ENCODE peak calls at places on chromosomes 4 and X, in six cellular contexts. One of them, this sample, is unnamed.

GRCh38 chr4:122536001-122536400 is 79.5 kb upstream of the IL2 start:
- DNase-seq in aorta: no peak
- DNase-seq in neural progenitor cell: no peak
- DNase-seq in IMR-90: peak; percentile 1
- DNase-seq in A673: no peak
- DNase-seq in neuronal stem cell: no peak
- DNase-seq in this sample: no peak

GRCh38 chrX:10166731-10167149 is 10.0 kb downstream of the CLCN4 start:
- DNase-seq in A673: no peak
- DNase-seq in neural progenitor cell: no peak
- DNase-seq in IMR-90: no peak
- DNase-seq in aorta: no peak
- DNase-seq in neuronal stem cell: no peak
- DNase-seq in this sample: peak; percentile 72

GRCh38 chrX:46758956-46759644 is at the start of gene SLC9A7:
- DNase-seq in neural progenitor cell: peak; percentile 83
- DNase-seq in aorta: peak; percentile 83
- DNase-seq in IMR-90: peak; percentile 61
- DNase-seq in neuronal stem cell: peak; percentile 69
- DNase-seq in A673: peak; percentile 77
- DNase-seq in this sample: peak; percentile 91

GRCh38 chrX:20066968-20067708 is 49.6 kb downstream of the MAP7D2 start:
- DNase-seq in aorta: no peak
- DNase-seq in neuronal stem cell: no peak
- DNase-seq in A673: peak; percentile 66
- DNase-seq in neural progenitor cell: peak; percentile 26
- DNase-seq in IMR-90: peak; percentile 70
- DNase-seq in this sample: no peak

GRCh38 chr4:114217150-114217817 is 237.8 kb upstream of the ARSJ start:
- DNase-seq in aorta: no peak
- DNase-seq in IMR-90: no peak
- DNase-seq in neural progenitor cell: no peak
- DNase-seq in neuronal stem cell: no peak
- DNase-seq in A673: no peak
- DNase-seq in this sample: no peak

GRCh38 chr4:6332042-6332668 is 62.5 kb downstream of the WFS1 start:
- DNase-seq in neuronal stem cell: peak; percentile 57
- DNase-seq in neural progenitor cell: peak; percentile 67
- DNase-seq in aorta: no peak
- DNase-seq in A673: no peak
- DNase-seq in IMR-90: peak; percentile 15
- DNase-seq in this sample: no peak

GRCh38 chr4:41256740-41257256 is at the start of gene UCHL1:
- DNase-seq in IMR-90: peak; percentile 94
- DNase-seq in neural progenitor cell: peak; percentile 97
- DNase-seq in neuronal stem cell: peak; percentile 92
- DNase-seq in aorta: peak; percentile 55
- DNase-seq in A673: peak; percentile 97
- DNase-seq in this sample: no peak

GRCh38 chr4:112766422-112766821 is 129.5 kb downstream of the LARP7 start:
- DNase-seq in IMR-90: peak; percentile 17
- DNase-seq in neuronal stem cell: no peak
- DNase-seq in aorta: no peak
- DNase-seq in neural progenitor cell: peak; percentile 70
- DNase-seq in A673: peak; percentile 70
- DNase-seq in this sample: no peak

GRCh38 chr4:57048590-57049304 is 61.4 kb downstream of the IGFBP7 start:
- DNase-seq in aorta: no peak
- DNase-seq in A673: no peak
- DNase-seq in neuronal stem cell: no peak
- DNase-seq in IMR-90: peak; percentile 43
- DNase-seq in neural progenitor cell: no peak
- DNase-seq in this sample: no peak

GRCh38 chr4:22372958-22373357 is 142.9 kb downstream of the ADGRA3 start:
- DNase-seq in A673: peak; percentile 4
- DNase-seq in neural progenitor cell: peak; percentile 45
- DNase-seq in aorta: no peak
- DNase-seq in neuronal stem cell: no peak
- DNase-seq in IMR-90: no peak
- DNase-seq in this sample: no peak

GRCh38 chrX:118188977-118189376 is 72.4 kb upstream of the KLHL13 start:
- DNase-seq in neural progenitor cell: no peak
- DNase-seq in IMR-90: no peak
- DNase-seq in A673: no peak
- DNase-seq in neuronal stem cell: no peak
- DNase-seq in aorta: no peak
- DNase-seq in this sample: no peak

GRCh38 chr4:120718979-120719566 is 203.5 kb downstream of the PRDM5 start:
- DNase-seq in aorta: no peak
- DNase-seq in IMR-90: peak; percentile 49
- DNase-seq in A673: peak; percentile 62
- DNase-seq in neuronal stem cell: no peak
- DNase-seq in neural progenitor cell: peak; percentile 56
- DNase-seq in this sample: no peak

GRCh38 chr4:54669831-54670230 is 12.1 kb downstream of the KIT start:
- DNase-seq in neuronal stem cell: no peak
- DNase-seq in A673: no peak
- DNase-seq in IMR-90: no peak
- DNase-seq in neural progenitor cell: peak; percentile 28
- DNase-seq in aorta: no peak
- DNase-seq in this sample: no peak

GRCh38 chr4:3304831-3305609 is 12.2 kb downstream of the RGS12 start:
- DNase-seq in neural progenitor cell: no peak
- DNase-seq in neuronal stem cell: no peak
- DNase-seq in IMR-90: peak; percentile 52
- DNase-seq in A673: peak; percentile 69
- DNase-seq in aorta: peak; percentile 50
- DNase-seq in this sample: peak; percentile 56

GRCh38 chr4:183758735-183759447 is 99.8 kb downstream of the TRAPPC11 start:
- DNase-seq in neural progenitor cell: peak; percentile 25
- DNase-seq in neuronal stem cell: no peak
- DNase-seq in A673: no peak
- DNase-seq in aorta: no peak
- DNase-seq in IMR-90: no peak
- DNase-seq in this sample: no peak

GRCh38 chr4:13711233-13711775 is 83.8 kb upstream of the BOD1L1 start:
- DNase-seq in neuronal stem cell: no peak
- DNase-seq in A673: no peak
- DNase-seq in aorta: no peak
- DNase-seq in IMR-90: no peak
- DNase-seq in neural progenitor cell: no peak
- DNase-seq in this sample: no peak

GRCh38 chrX:103464071-103464773 is 55.1 kb downstream of the RAB40A start:
- DNase-seq in neuronal stem cell: no peak
- DNase-seq in IMR-90: peak; percentile 47
- DNase-seq in neural progenitor cell: peak; percentile 54
- DNase-seq in A673: peak; percentile 52
- DNase-seq in aorta: no peak
- DNase-seq in this sample: no peak

GRCh38 chr4:174358823-174359222 is 75.1 kb downstream of the CEP44 start:
- DNase-seq in A673: no peak
- DNase-seq in neural progenitor cell: no peak
- DNase-seq in neuronal stem cell: no peak
- DNase-seq in IMR-90: peak; percentile 67
- DNase-seq in aorta: no peak
- DNase-seq in this sample: no peak

GRCh38 chrX:25191403-25191802 is 175.6 kb upstream of the ARX start:
- DNase-seq in neuronal stem cell: no peak
- DNase-seq in IMR-90: no peak
- DNase-seq in A673: no peak
- DNase-seq in aorta: no peak
- DNase-seq in neural progenitor cell: no peak
- DNase-seq in this sample: no peak

GRCh38 chr4:78131403-78131802 is 74.3 kb downstream of the FRAS1 start:
- DNase-seq in neural progenitor cell: no peak
- DNase-seq in neuronal stem cell: no peak
- DNase-seq in A673: no peak
- DNase-seq in aorta: no peak
- DNase-seq in IMR-90: no peak
- DNase-seq in this sample: no peak

GRCh38 chrX:74343970-74344622 is 40.1 kb downstream of the ZCCHC13 start:
- DNase-seq in IMR-90: peak; percentile 97
- DNase-seq in neural progenitor cell: peak; percentile 84
- DNase-seq in aorta: peak; percentile 51
- DNase-seq in A673: peak; percentile 94
- DNase-seq in neuronal stem cell: peak; percentile 46
- DNase-seq in this sample: no peak

GRCh38 chr4:56674984-56675383 is 6.1 kb downstream of the HOPX start:
- DNase-seq in aorta: no peak
- DNase-seq in A673: no peak
- DNase-seq in neuronal stem cell: no peak
- DNase-seq in IMR-90: no peak
- DNase-seq in neural progenitor cell: no peak
- DNase-seq in this sample: no peak

DNA sequence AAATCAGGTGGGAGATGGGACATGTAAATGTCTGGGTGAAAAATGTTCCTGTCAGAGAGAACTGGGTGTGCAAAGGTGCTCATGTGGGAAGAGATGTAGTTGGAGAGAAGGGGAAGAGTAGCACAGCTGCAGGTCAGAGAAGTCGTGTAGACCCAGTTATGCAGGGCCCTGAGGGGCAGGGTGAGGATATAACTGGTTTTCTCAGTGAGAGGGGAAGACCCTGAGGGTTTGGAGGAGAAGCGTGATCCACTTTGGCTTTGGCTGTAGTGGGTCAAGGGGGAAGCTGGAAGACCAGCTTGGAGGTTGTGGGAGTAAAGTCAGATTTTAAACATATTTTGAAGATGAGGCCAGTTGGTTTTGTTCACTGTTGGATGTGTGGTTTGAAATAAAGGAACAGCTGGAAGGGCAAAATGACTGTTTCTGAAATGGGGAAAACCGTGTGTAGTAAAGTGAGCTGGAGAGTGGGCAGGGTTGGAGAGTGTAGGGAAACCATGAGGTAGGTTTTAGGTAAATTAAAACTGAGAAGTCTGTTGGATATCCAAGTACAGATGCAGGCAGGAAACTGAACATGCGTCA is 44.2 kb downstream of the NAP1L5 start:
- DNase-seq in neural progenitor cell: no peak
- DNase-seq in aorta: no peak
- DNase-seq in neuronal stem cell: no peak
- DNase-seq in A673: no peak
- DNase-seq in IMR-90: peak; percentile 19
- DNase-seq in this sample: no peak
- H3K27ac ChIP-seq in neural progenitor cell: no peak overlapping the region
- H3K27ac ChIP-seq in aorta: no peak overlapping the region
- H3K27ac ChIP-seq in neuronal stem cell: no peak overlapping the region
- H3K27ac ChIP-seq in A673: no peak overlapping the region
- H3K27ac ChIP-seq in IMR-90: no peak overlapping the region
- H3K27ac ChIP-seq in this sample: no peak overlapping the region

DNA sequence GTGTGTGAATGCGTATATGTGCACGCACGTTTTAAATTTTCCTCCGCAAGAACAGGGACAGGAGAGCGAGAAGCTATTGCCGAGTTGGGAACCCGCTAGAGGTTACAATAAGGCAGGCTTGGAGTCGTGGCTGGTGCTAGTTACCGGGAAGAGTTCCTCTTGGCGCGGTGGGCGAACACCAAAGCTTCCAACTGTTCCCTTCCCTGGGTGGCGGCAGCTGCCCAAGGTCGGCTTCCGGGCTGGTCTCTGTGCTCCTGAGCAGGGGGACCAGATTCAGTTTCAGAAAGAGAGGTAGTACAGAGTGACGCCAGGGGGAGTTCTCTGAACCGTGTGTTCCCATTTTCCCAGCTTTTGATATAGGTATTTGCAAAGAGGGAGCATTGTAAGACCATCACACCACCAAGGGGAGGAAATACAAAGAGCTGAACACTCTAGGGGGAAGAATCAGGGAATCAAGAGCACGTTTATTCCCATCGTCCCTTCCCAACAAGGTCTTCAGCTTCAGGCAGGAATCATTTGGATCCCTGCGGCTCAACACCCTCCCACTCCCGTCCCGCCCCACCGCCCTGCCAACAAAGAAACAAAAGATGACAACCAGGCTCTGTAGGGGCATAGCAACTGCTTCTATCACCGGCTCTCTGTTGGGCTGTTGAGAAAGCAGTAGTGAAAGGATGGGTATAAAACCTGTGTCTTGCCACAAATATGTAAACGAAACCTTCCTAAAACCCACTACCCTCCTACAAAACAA is 113.6 kb upstream of the TEX13C start:
- DNase-seq in A673: peak; percentile 80
- DNase-seq in aorta: no peak
- DNase-seq in IMR-90: no peak
- DNase-seq in neuronal stem cell: no peak
- DNase-seq in neural progenitor cell: peak; percentile 59
- DNase-seq in this sample: no peak
- H3K4me3 ChIP-seq in A673: peak overlapping the region; percentile 72
- H3K4me3 ChIP-seq in aorta: peak overlapping the region; percentile 79
- H3K4me3 ChIP-seq in IMR-90: no peak overlapping the region
- H3K4me3 ChIP-seq in neuronal stem cell: peak overlapping the region; percentile 85
- H3K4me3 ChIP-seq in neural progenitor cell: peak overlapping the region; percentile 41
- H3K4me3 ChIP-seq in this sample: peak overlapping the region; percentile 38

GRCh38 chrX:774536-774935 is 143.9 kb downstream of the SHOX start:
- DNase-seq in aorta: no peak
- DNase-seq in neuronal stem cell: no peak
- DNase-seq in IMR-90: no peak
- DNase-seq in A673: no peak
- DNase-seq in neural progenitor cell: no peak
- DNase-seq in this sample: peak; percentile 12
- H3K9me3 ChIP-seq in aorta: no peaks in the 10 kb centered on the region
- H3K9me3 ChIP-seq in neuronal stem cell: peaks cover 2% of the 10 kb centered on the region
- H3K9me3 ChIP-seq in IMR-90: peaks cover 32% of the 10 kb centered on the region
- H3K9me3 ChIP-seq in A673: peaks cover 9% of the 10 kb centered on the region
- H3K9me3 ChIP-seq in neural progenitor cell: no peaks in the 10 kb centered on the region
- H3K9me3 ChIP-seq in this sample: no peaks in the 10 kb centered on the region

GRCh38 chr4:144647095-144647959 is 1.4 kb downstream of the HHIP start:
- DNase-seq in A673: peak; percentile 15
- DNase-seq in IMR-90: peak; percentile 51
- DNase-seq in neural progenitor cell: peak; percentile 36
- DNase-seq in aorta: no peak
- DNase-seq in neuronal stem cell: no peak
- DNase-seq in this sample: no peak
- H3K27ac ChIP-seq in A673: no peak overlapping the region
- H3K27ac ChIP-seq in IMR-90: no peak overlapping the region
- H3K27ac ChIP-seq in neural progenitor cell: no peak overlapping the region
- H3K27ac ChIP-seq in aorta: no peak overlapping the region
- H3K27ac ChIP-seq in neuronal stem cell: no peak overlapping the region
- H3K27ac ChIP-seq in this sample: no peak overlapping the region

GRCh38 chr4:1578968-1579833 is 104.9 kb downstream of the FAM53A start:
- DNase-seq in neuronal stem cell: peak; percentile 56
- DNase-seq in A673: peak; percentile 44
- DNase-seq in IMR-90: peak; percentile 28
- DNase-seq in aorta: peak; percentile 93
- DNase-seq in neural progenitor cell: peak; percentile 85
- DNase-seq in this sample: peak; percentile 93
- H3K4me3 ChIP-seq in neuronal stem cell: peak overlapping the region; percentile 74
- H3K4me3 ChIP-seq in A673: peak overlapping the region; percentile 42
- H3K4me3 ChIP-seq in IMR-90: peak overlapping the region; percentile 99
- H3K4me3 ChIP-seq in aorta: peak overlapping the region; percentile 58
- H3K4me3 ChIP-seq in neural progenitor cell: peak overlapping the region; percentile 48
- H3K4me3 ChIP-seq in this sample: peak overlapping the region; percentile 77

This sample was measured in upper lobe of right lung.